ENCODE peak calls at places on chromosome 20, in five cellular contexts. R is stomach, Q is lower lobe of right lung, Z is hepatocyte, A is Panc1. O is an unnamed sample.

GRCh38 chr20:22227301-22227700 is 357.1 kb downstream of the FOXA2 start:
- DNase-seq in Z (no peak), R (no peak), Q (no peak), A (no peak), O (no peak)

GRCh38 chr20:21395039-21395665 is 2.2 kb downstream of the NKX2-4 start:
- DNase-seq in Q (no peak), R (no peak), A (no peak), Z (no peak), O (no peak)

GRCh38 chr20:51495921-51496545 is 46.5 kb downstream of the NFATC2 start:
- DNase-seq in A (no peak), Z (no peak), Q (no peak), R (no peak), O (no peak)

GRCh38 chr20:47208534-47209174 is 147.8 kb downstream of the ZMYND8 start:
- DNase-seq in R (no peak), Q (no peak), A (no peak), Z (no peak), O (no peak)

GRCh38 chr20:11210611-11211010 is 536.8 kb upstream of the JAG1 start:
- DNase-seq in Z (no peak), Q (no peak), A (no peak), R (no peak), O (no peak)

GRCh38 chr20:18005170-18005989 is 36.6 kb downstream of the MGME1 start:
- DNase-seq in Q (no peak), Z (peak; percentile 28), A (no peak), R (no peak), O (no peak)

GRCh38 chr20:34553366-34553867 is 5.1 kb upstream of the MAP1LC3A start:
- DNase-seq in R (peak; percentile 77), Z (no peak), A (no peak), Q (peak; percentile 41), O (no peak)

GRCh38 chr20:39619386-39619785 is 657.2 kb downstream of the DHX35 start:
- DNase-seq in Z (no peak), R (no peak), Q (no peak), A (no peak), O (no peak)

GRCh38 chr20:12605751-12606150 is 403.0 kb upstream of the SPTLC3 start:
- DNase-seq in A (no peak), Z (no peak), R (no peak), Q (no peak), O (no peak)

GRCh38 chr20:61925555-61926252 is 140.0 kb downstream of the TAF4 start:
- DNase-seq in Z (no peak), Q (peak; percentile 32), A (no peak), R (no peak), O (no peak)
- H3K27ac ChIP-seq in Z (no peak overlapping the region), Q (no peak overlapping the region), A (no peak overlapping the region), R (no peak overlapping the region), O (no peak overlapping the region)

GRCh38 chr20:5171074-5171789 is 44.4 kb downstream of the CDS2 start:
- DNase-seq in Q (no peak), R (no peak), A (no peak), Z (no peak), O (peak; percentile 75)

GRCh38 chr20:5170341-5170740 is 43.5 kb downstream of the CDS2 start:
- DNase-seq in R (no peak), A (no peak), Q (no peak), Z (no peak), O (no peak)

GRCh38 chr20:5172167-5172586 is 45.4 kb downstream of the CDS2 start:
- DNase-seq in A (no peak), Q (no peak), Z (no peak), R (no peak), O (no peak)

GRCh38 chr20:5172903-5173463 is 46.2 kb downstream of the CDS2 start:
- DNase-seq in R (no peak), A (no peak), Q (no peak), Z (no peak), O (no peak)

DNA sequence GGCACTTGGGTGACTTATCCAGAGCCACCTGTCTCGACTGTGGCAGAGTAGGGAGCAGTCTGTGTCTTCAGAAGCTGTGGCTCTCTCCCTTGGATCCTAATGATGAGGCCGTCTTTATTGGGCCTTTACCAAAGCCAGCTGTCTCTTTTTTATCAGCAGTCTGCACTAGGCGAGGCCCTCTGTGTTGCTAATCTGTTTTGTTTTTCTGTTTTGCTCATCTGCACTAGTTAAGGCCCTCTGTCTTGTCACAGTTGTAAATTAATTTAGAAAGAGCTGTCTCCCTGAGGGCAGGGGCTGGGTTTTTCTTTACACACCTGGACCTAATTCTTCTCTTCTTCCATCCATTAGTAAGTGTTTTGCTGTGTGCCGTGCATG is 45.0 kb downstream of the CDS2 start:
- DNase-seq in Z (no peak), R (no peak), Q (no peak), A (no peak), O (no peak)
- H3K4me3 ChIP-seq in Z (no peak overlapping the region), R (no peak overlapping the region), Q (no peak overlapping the region), A (no peak overlapping the region), O (no peak overlapping the region)

GRCh38 chr20:1895674-1896496 is 678 bp downstream of the SIRPA start:
- DNase-seq in Q (peak; percentile 58), Z (peak; percentile 44), R (no peak), A (no peak), O (peak; percentile 67)
- H3K27ac ChIP-seq in Q (peak overlapping the region; percentile 85), Z (peak overlapping the region; percentile 95), R (peak overlapping the region; percentile 96), A (no peak overlapping the region), O (no peak overlapping the region)

GRCh38 chr20:59123677-59124060 is 40.0 kb upstream of the ZNF831 start:
- DNase-seq in Q (no peak), Z (no peak), R (no peak), A (no peak), O (no peak)

GRCh38 chr20:59125909-59126308 is 37.7 kb upstream of the ZNF831 start:
- DNase-seq in Q (no peak), R (no peak), Z (no peak), A (no peak), O (no peak)

GRCh38 chr20:59123011-59123676 is 40.5 kb upstream of the ZNF831 start:
- DNase-seq in A (no peak), Z (no peak), Q (no peak), R (no peak), O (no peak)

GRCh38 chr20:59124326-59125029 is 39.1 kb upstream of the ZNF831 start:
- DNase-seq in R (no peak), Q (no peak), A (no peak), Z (no peak), O (no peak)

DNA sequence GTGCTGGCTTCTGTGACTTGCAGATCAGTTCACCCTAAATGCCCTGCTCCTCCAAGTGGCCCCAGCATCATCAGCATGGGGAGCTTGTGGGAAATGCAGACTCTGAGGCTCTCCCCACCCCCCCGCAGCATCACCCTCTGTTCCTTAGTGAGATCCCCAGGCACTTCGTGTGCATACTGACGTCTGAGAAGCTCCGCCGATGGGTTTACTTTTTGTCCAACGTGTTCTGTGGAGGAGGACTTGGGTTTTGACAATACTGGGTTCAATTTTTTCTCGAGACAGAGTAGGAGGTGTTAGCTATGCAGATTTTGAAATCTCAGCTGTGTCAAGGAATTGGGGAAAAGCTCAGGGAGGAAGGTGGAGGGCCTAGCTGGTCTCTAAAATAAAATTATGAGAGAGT is 38.3 kb upstream of the ZNF831 start:
- DNase-seq in A (no peak), Q (no peak), R (no peak), Z (no peak), O (no peak)
- H3K4me3 ChIP-seq in A (no peak overlapping the region), Q (no peak overlapping the region), R (no peak overlapping the region), Z (no peak overlapping the region), O (no peak overlapping the region)

DNA sequence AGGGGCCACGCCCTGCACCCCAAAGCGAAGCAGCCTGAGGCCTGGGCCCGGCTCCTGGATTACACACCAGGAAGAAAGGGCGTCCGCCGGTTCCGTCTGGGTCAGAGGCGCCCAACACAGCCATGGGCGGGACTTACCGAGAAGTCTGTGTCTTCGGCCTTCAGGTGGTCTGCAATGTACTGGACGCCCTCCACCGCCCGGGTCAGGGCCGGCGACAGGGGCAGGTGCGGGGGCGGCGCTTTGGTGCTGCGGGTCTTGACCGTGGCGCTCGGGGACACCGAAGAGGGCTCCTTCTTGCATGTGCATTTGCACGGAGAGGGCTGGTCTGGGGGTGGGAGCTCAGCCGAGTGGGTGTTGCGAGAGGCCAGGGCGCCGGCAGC is 11.6 kb downstream of the CHRNA4 start:
- DNase-seq in A (no peak), Z (no peak), R (no peak), Q (no peak), O (no peak)
- H3K27ac ChIP-seq in A (no peak overlapping the region), Z (no peak overlapping the region), R (no peak overlapping the region), Q (no peak overlapping the region), O (no peak overlapping the region)

DNA sequence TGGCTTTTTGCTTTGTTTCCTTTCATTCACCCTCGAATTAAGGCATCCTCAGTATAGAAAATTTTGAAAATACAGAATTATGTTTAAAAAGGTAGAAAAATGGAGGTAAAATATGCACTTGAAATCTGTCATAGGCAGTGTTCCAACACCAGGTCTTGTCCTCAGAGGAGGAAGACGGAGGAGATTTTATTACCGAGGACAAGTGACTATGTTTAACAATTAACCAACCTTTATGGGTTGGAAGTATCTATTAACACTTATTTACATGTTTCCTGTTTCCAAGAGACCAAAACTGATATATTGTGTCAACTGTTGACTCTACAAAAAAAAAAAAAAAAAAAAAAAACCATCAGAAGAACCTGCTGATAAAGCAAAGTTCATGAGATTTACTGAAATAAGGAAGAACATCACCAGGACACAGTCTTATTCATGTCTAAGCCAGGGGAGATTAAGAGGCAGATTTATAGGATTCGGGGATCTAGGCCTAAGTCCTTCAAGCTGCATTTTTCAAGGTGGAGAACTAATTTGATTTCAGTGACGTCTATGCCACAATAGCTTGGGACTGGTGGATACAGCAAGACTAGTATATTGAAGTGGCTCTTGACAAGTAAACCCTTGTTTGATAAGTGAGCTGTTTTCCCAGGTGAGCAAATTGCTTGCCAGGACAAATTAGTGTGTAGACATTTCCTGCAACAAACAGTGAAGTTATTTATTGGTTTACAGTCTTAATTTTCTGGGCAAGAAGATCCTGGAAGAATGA is 126.6 kb upstream of the NAA20 start:
- DNase-seq in Z (peak; percentile 55), R (no peak), Q (no peak), A (no peak), O (no peak)
- H3K4me3 ChIP-seq in Z (no peak overlapping the region), R (no peak overlapping the region), Q (peak overlapping the region; percentile 48), A (peak overlapping the region; percentile 45), O (peak overlapping the region; percentile 1)

DNA sequence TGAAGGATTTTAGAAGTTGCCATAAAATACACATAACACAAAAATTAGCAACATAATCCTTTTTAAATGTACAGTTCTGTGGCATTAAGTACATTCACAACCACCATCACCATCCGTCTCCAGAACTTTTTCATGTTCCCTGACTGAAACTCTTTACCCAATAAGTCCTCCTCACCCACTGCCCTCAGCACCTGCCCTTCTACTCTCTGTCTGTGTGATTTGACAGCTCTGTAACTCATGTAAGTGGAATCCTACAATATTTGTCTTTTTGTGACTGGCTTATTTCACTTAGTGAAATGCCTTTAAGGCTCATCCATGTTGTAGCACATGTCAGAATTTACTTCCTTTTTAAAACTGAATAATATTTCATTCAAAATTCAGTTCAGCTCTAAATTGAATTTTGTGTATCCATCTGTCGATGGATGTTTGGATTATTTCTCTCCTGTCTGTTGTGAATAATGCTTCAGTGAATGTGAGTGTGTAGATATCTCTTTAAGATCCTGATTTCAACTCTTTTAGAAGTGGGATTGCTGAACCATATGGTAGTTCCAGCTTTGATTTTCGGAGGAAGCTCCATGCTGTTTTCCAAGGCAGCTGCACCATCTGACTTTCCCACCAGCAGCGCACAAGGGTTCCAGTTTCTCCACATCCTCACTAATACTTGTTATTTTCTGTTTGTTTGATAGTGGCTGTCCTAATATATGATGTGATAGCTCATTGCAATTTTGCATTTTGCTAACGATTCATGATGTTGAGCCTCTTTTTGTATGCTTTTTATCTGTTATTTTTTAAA is 4.2 kb downstream of the ENTPD6 start:
- DNase-seq in A (no peak), Z (no peak), Q (no peak), R (no peak), O (no peak)
- H3K27ac ChIP-seq in A (no peak overlapping the region), Z (no peak overlapping the region), Q (no peak overlapping the region), R (no peak overlapping the region), O (no peak overlapping the region)

GRCh38 chr20:9999660-10000059 is 35.1 kb upstream of the ANKEF1 start:
- DNase-seq in Q (no peak), R (no peak), A (no peak), Z (no peak), O (peak; percentile 51)
- H3K4me3 ChIP-seq in Q (no peak overlapping the region), R (no peak overlapping the region), A (no peak overlapping the region), Z (no peak overlapping the region), O (no peak overlapping the region)

O was measured in aorta.